ENCODE peak calls at places on chromosomes 6 and 20, in nine cellular contexts. Q, R, P, H, C, N, F, M and T are unnamed samples.

GRCh38 chr20:53032021-53033001 is 60.2 kb downstream of the TSHZ2 start:
- DNase-seq in C (no peak), H (no peak), R (no peak), Q (no peak), N (peak; percentile 59), M (no peak), P (no peak), F (peak; percentile 87), T (no peak)

GRCh38 chr6:16683524-16684194 is 77.6 kb downstream of the ATXN1 start:
- DNase-seq in R (no peak), Q (no peak), N (peak; percentile 36), C (no peak), P (no peak), H (no peak), M (no peak), F (peak; percentile 81), T (peak; percentile 78)

GRCh38 chr20:46349742-46350056 is 41.4 kb upstream of the CDH22 start:
- DNase-seq in F (no peak), N (no peak), H (no peak), R (no peak), P (no peak), C (no peak), M (no peak), Q (no peak), T (no peak)

GRCh38 chr20:24773751-24774201 is 175.3 kb upstream of the CST7 start:
- DNase-seq in C (no peak), H (no peak), P (peak; percentile 9), N (no peak), Q (no peak), R (peak; percentile 75), M (no peak), F (peak; percentile 75), T (no peak)

GRCh38 chr20:841568-842546 is 8.3 kb downstream of the FAM110A start:
- DNase-seq in H (no peak), R (no peak), C (no peak), P (no peak), M (no peak), F (no peak), Q (no peak), N (no peak), T (no peak)

GRCh38 chr6:33803571-33804053 is at the start of gene MLN:
- DNase-seq in C (no peak), M (no peak), N (no peak), F (no peak), P (no peak), H (no peak), Q (no peak), R (no peak), T (no peak)

GRCh38 chr6:109455502-109456282 is at the start of gene MICAL1:
- DNase-seq in H (peak; percentile 56), R (no peak), Q (peak; percentile 69), F (peak; percentile 60), C (peak; percentile 41), M (peak; percentile 7), P (peak; percentile 89), N (peak; percentile 72), T (no peak)

GRCh38 chr20:5205348-5206210 is 78.8 kb downstream of the CDS2 start:
- DNase-seq in N (peak; percentile 58), R (no peak), P (peak; percentile 71), C (peak; percentile 37), H (peak; percentile 43), Q (peak; percentile 57), M (peak; percentile 73), F (peak; percentile 78), T (peak; percentile 9)

GRCh38 chr6:34412643-34413214 is 13.1 kb downstream of the RPS10 start:
- DNase-seq in C (no peak), Q (no peak), N (no peak), F (peak; percentile 10), H (no peak), R (no peak), P (no peak), M (no peak), T (no peak)

GRCh38 chr6:157648561-157648960 is 174.5 kb upstream of the SNX9 start:
- DNase-seq in F (no peak), N (no peak), M (no peak), Q (no peak), R (no peak), H (no peak), P (no peak), C (no peak), T (no peak)

GRCh38 chr6:109690373-109690739 is 646 bp downstream of the AK9 start:
- DNase-seq in P (peak; percentile 52), M (no peak), Q (peak; percentile 45), R (no peak), N (peak; percentile 34), F (no peak), C (peak; percentile 47), H (peak; percentile 36), T (peak; percentile 17)

GRCh38 chr20:42494290-42494689 is 695.4 kb downstream of the PTPRT start:
- DNase-seq in P (no peak), Q (no peak), F (no peak), R (no peak), N (no peak), C (no peak), H (no peak), M (no peak), T (no peak)

GRCh38 chr20:19787366-19787765 is 29.3 kb downstream of the RIN2 start:
- DNase-seq in Q (no peak), M (no peak), F (peak; percentile 24), H (no peak), P (no peak), N (no peak), C (no peak), R (no peak), T (no peak)

GRCh38 chr6:80633412-80633811 is 526.9 kb downstream of the BCKDHB start:
- DNase-seq in M (no peak), P (no peak), F (no peak), R (no peak), C (no peak), Q (no peak), H (no peak), N (no peak), T (no peak)

GRCh38 chr20:56826971-56827645 is 198.0 kb downstream of the TFAP2C start:
- DNase-seq in P (no peak), Q (no peak), M (no peak), N (peak; percentile 30), C (no peak), H (no peak), R (no peak), F (no peak), T (no peak)

GRCh38 chr6:112910256-112910655 is 563.1 kb downstream of the RFPL4B start:
- DNase-seq in F (peak; percentile 50), H (no peak), Q (no peak), M (no peak), C (no peak), R (no peak), N (no peak), P (no peak), T (no peak)

GRCh38 chr6:26383624-26384417 is 913 bp downstream of the BTN2A2 start:
- DNase-seq in R (no peak), N (no peak), P (peak; percentile 38), Q (no peak), C (no peak), M (no peak), F (peak; percentile 47), H (no peak), T (no peak)

GRCh38 chr20:1300083-1300840 is 28.7 kb downstream of the SDCBP2 start:
- DNase-seq in Q (no peak), R (no peak), N (no peak), C (no peak), H (no peak), F (no peak), P (no peak), M (no peak), T (no peak)

GRCh38 chr6:42401605-42401935 is 50.2 kb downstream of the TRERF1 start:
- DNase-seq in P (no peak), M (no peak), H (no peak), C (no peak), Q (no peak), F (no peak), N (no peak), R (no peak), T (no peak)

GRCh38 chr6:24897186-24897585 is 38.6 kb downstream of the RIPOR2 start:
- DNase-seq in P (no peak), F (no peak), R (no peak), N (no peak), H (no peak), M (peak; percentile 59), Q (no peak), C (no peak), T (no peak)

GRCh38 chr6:85390105-85390728 is 59.7 kb upstream of the NT5E start:
- DNase-seq in M (no peak), C (no peak), P (no peak), Q (no peak), R (no peak), N (no peak), H (no peak), F (peak; percentile 37), T (no peak)

GRCh38 chr20:13839421-13840092 is 54.7 kb downstream of the NDUFAF5 start:
- DNase-seq in H (no peak), C (no peak), Q (no peak), P (no peak), R (peak; percentile 68), N (no peak), F (peak; percentile 49), M (no peak), T (no peak)

GRCh38 chr6:135962731-135963130 is 111.2 kb downstream of the PDE7B start:
- DNase-seq in C (no peak), Q (no peak), R (no peak), F (peak; percentile 96), H (no peak), P (no peak), N (no peak), M (no peak), T (no peak)

GRCh38 chr6:5084787-5085637 is at the start of gene PPP1R3G:
- DNase-seq in N (peak; percentile 71), R (peak; percentile 17), Q (no peak), F (peak; percentile 57), M (no peak), H (no peak), P (peak; percentile 35), C (no peak), T (no peak)